ENCODE peak calls at places on chromosomes 7 and 10, in six cellular contexts. I, D, Q, K, P and A are unnamed samples. For H3K4me1, the result is how much of the 10 kb centered on the place peaks cover.

GRCh38 chr10:63376560-63377304 is 89.0 kb downstream of the JMJD1C start:
- DNase-seq in Q (no peak), P (no peak), K (no peak), D (no peak), I (no peak), A (no peak)

GRCh38 chr7:116258734-116259133 is 48.4 kb downstream of the TES start:
- DNase-seq in Q (no peak), D (peak), P (no peak), K (no peak), I (no peak), A (no peak)

GRCh38 chr10:18738835-18739234 is 79.6 kb downstream of the ARL5B start:
- DNase-seq in D (no peak), P (no peak), Q (no peak), K (no peak), I (no peak), A (no peak)

GRCh38 chr10:29102636-29103035 is 186.2 kb upstream of the LYZL1 start:
- DNase-seq in D (no peak), Q (no peak), I (no peak), P (no peak), K (no peak), A (no peak)

GRCh38 chr10:50392966-50393718 is 141.8 kb upstream of the ASAH2 start:
- DNase-seq in P (no peak), Q (no peak), I (no peak), D (no peak), K (no peak), A (no peak)

GRCh38 chr10:117632406-117632805 is 89.9 kb downstream of the EMX2 start:
- DNase-seq in I (no peak), P (no peak), Q (no peak), D (no peak), K (no peak), A (no peak)

GRCh38 chr7:2353650-2354172 is 916 bp upstream of the EIF3B start:
- DNase-seq in I (peak), P (peak), Q (peak), D (peak), K (peak), A (peak)

GRCh38 chr7:55526770-55527169 is 45.5 kb downstream of the VOPP1 start:
- DNase-seq in K (peak), P (no peak), Q (no peak), D (no peak), I (no peak), A (no peak)

GRCh38 chr10:95655571-95656290 is 780 bp downstream of the ALDH18A1 start:
- DNase-seq in I (peak), Q (peak), D (no peak), K (no peak), P (no peak), A (no peak)

GRCh38 chr7:33339074-33339805 is 209.9 kb downstream of the BBS9 start:
- DNase-seq in K (no peak), D (no peak), I (no peak), P (no peak), Q (no peak), A (no peak)

GRCh38 chr7:106010866-106011265 is 47.8 kb downstream of the CDHR3 start:
- DNase-seq in D (no peak), P (no peak), Q (no peak), K (no peak), I (no peak), A (no peak)

GRCh38 chr7:47293884-47294568 is 287.9 kb downstream of the TNS3 start:
- DNase-seq in I (no peak), P (peak), D (no peak), Q (peak), K (no peak), A (no peak)

GRCh38 chr7:130299909-130300308 is 6.9 kb downstream of the CPA4 start:
- DNase-seq in P (no peak), I (no peak), D (no peak), K (no peak), Q (no peak), A (no peak)

GRCh38 chr7:32470871-32471270 is 19.3 kb downstream of the LSM5 start:
- DNase-seq in Q (no peak), K (no peak), D (no peak), I (no peak), P (no peak), A (no peak)

GRCh38 chr7:20316706-20317105 is 14.0 kb upstream of the ITGB8 start:
- DNase-seq in P (no peak), Q (no peak), K (no peak), I (no peak), D (no peak), A (no peak)

GRCh38 chr10:110613341-110613995 is 30.7 kb upstream of the RBM20 start:
- DNase-seq in P (no peak), D (no peak), Q (no peak), I (no peak), K (no peak), A (no peak)

GRCh38 chr10:130013938-130014733 is 50.1 kb upstream of the EBF3 start:
- DNase-seq in P (no peak), I (peak), D (no peak), Q (no peak), K (no peak), A (no peak)

GRCh38 chr10:7872041-7872442 is 53.7 kb downstream of the TAF3 start:
- DNase-seq in P (no peak), D (peak), Q (no peak), K (no peak), I (no peak), A (no peak)

GRCh38 chr10:49298666-49298989 is 342 bp upstream of the C10orf71 start:
- DNase-seq in D (peak), P (peak), K (no peak), Q (no peak), I (no peak), A (no peak)

GRCh38 chr7:43758029-43758860 is at the start of gene BLVRA:
- DNase-seq in Q (peak), I (peak), D (peak), P (peak), K (peak), A (peak)
- TF ChIP-seq POLR2A in Q (no peak), I (no peak), D (peak), P (no peak), K (no peak), A (no peak)

GRCh38 chr7:85185355-85186082 is 1.3 kb downstream of the SEMA3D start:
- DNase-seq in I (no peak), K (peak), D (no peak), P (peak), Q (peak), A (peak)

GRCh38 chr7:85183296-85183695 is 3.6 kb downstream of the SEMA3D start:
- DNase-seq in K (no peak), Q (no peak), P (no peak), D (no peak), I (no peak), A (no peak)

GRCh38 chr7:85184599-85185354 is 2.1 kb downstream of the SEMA3D start:
- DNase-seq in Q (peak), D (no peak), K (no peak), P (no peak), I (no peak), A (no peak)

GRCh38 chr7:85186521-85187241 is at the start of gene SEMA3D:
- DNase-seq in Q (peak), I (no peak), D (no peak), K (peak), P (peak), A (peak)

DNA sequence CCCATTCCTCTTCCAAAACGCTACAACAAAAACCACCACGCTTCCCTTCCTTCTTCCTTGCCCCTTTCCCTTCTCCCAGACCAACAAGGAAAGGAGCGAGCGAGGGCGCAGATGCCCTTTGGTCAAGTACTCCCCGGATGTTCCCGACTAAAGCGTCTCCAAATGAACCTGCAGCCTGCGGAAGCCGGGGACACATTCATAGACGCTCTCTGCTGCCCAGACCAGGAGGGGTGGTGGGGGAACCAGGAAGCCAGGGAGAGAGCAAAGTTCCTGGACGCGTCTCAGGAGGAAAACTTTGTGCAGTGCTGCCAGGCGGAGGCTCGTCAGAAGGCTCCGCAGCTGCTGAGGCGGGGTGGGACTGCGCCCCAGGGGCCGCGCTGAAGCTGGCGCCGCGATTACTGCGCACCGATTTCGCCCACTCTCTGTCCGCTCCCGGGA is 754 bp downstream of the SEMA3D start:
- DNase-seq in Q (peak), D (no peak), P (peak), I (no peak), K (peak), A (no peak)
- TF ChIP-seq POLR2AphosphoS5 in Q (no peak), D (no peak), P (no peak), I (no peak), K (no peak), A (no peak)

DNA sequence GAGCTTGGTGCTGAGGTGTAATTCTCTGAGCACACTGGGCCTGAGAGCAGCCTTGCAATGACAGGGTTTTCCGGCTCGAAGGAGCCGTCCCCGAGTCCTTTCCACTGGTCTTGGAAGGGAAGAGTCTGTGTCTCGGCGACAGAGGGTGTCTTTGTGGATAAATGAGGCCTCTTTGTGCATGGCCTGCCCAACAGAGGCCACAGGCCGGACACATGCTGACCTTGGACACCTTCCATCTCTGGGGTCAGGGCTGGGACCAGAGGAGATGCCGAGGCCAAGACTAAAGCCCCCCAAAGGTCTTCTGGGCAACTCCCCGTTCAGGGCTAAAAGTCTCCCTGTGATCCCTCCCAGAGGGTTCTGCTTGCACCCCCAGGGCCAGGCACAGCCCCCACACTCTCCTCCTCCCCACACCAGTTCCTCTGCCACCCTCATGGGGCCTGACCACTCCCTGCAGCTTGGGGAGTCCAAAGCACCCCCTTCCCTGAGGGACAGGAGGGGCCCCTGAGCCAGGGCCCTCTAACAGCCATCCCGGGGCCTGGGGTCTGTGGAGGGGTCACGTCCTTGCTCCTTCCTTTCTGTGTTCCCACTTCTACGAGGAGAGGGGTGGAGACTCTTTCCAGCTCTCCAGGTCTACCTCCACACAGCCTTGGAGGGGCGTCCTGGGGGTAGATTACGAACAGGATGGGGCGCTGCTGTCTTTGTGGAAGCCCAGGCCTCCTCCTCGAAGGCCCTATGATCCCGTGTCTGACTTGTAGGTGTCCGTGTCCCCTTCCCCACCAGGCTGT is 130.6 kb upstream of the FAM20C start:
- DNase-seq in D (no peak), K (no peak), P (peak), I (no peak), Q (peak), A (no peak)
- H3K4me1 ChIP-seq in D (under half), K (under half), P (under half), I (under half), Q (under half), A (under half)

GRCh38 chr10:12299222-12299973 is 49.9 kb upstream of the CAMK1D start:
- DNase-seq in K (peak), P (no peak), Q (no peak), D (no peak), I (no peak), A (no peak)
- TF ChIP-seq POLR2A in K (no peak), P (no peak), Q (no peak), D (no peak), I (no peak), A (no peak)